ENCODE peak calls at places on chromosomes 7 and 10, in eight cellular contexts. O, U, Y, Q, F, G, W and S are unnamed samples.
A peak's percentile ranks its signal among the peaks of the same experiment; 100 is the strongest.

GRCh38 chr7:140074780-140075179 is 12.0 kb upstream of the PARP12 start:
- DNase-seq in O (no peak), U (no peak), Y (no peak), Q (no peak), F (no peak), G (no peak), W (no peak), S (no peak)

GRCh38 chr7:17497549-17498193 is 199.2 kb downstream of the AHR start:
- DNase-seq in O (no peak), U (no peak), Y (no peak), Q (no peak), F (no peak), G (no peak), W (no peak), S (no peak)

GRCh38 chr10:97069576-97070362 is 116.0 kb downstream of the SLIT1 start:
- DNase-seq in O (peak; percentile 98), U (peak; percentile 3), Y (no peak), Q (no peak), F (no peak), G (peak; percentile 55), W (no peak), S (no peak)

GRCh38 chr10:58993480-58994221 is 182.8 kb upstream of the PHYHIPL start:
- DNase-seq in O (no peak), U (no peak), Y (no peak), Q (no peak), F (no peak), G (no peak), W (no peak), S (no peak)

GRCh38 chr7:27051451-27051850 is 44.3 kb downstream of the HOXA1 start:
- DNase-seq in O (no peak), U (no peak), Y (no peak), Q (no peak), F (no peak), G (no peak), W (no peak), S (no peak)

GRCh38 chr10:110395350-110396283 is 90.9 kb upstream of the SMNDC1 start:
- DNase-seq in O (no peak), U (no peak), Y (no peak), Q (peak; percentile 97), F (peak; percentile 32), G (peak; percentile 79), W (no peak), S (no peak)

GRCh38 chr7:6159097-6159483 is 113.3 kb downstream of the CYTH3 start:
- DNase-seq in O (no peak), U (no peak), Y (no peak), Q (no peak), F (no peak), G (no peak), W (no peak), S (no peak)

GRCh38 chr7:11330717-11331116 is 357.0 kb downstream of the PHF14 start:
- DNase-seq in O (no peak), U (no peak), Y (no peak), Q (no peak), F (no peak), G (no peak), W (no peak), S (no peak)

GRCh38 chr10:75685187-75685586 is 253.8 kb downstream of the LRMDA start:
- DNase-seq in O (no peak), U (no peak), Y (no peak), Q (no peak), F (no peak), G (no peak), W (no peak), S (no peak)

GRCh38 chr10:58435297-58435696 is 50.1 kb downstream of the TFAM start:
- DNase-seq in O (peak; percentile 15), U (no peak), Y (no peak), Q (peak; percentile 98), F (no peak), G (peak; percentile 48), W (peak; percentile 21), S (no peak)

GRCh38 chr10:57222603-57223002 is 861.5 kb upstream of the ZWINT start:
- DNase-seq in O (no peak), U (no peak), Y (no peak), Q (no peak), F (no peak), G (no peak), W (peak; percentile 67), S (no peak)

GRCh38 chr10:101139421-101139911 is 8.4 kb downstream of the TLX1 start:
- DNase-seq in O (no peak), U (no peak), Y (no peak), Q (no peak), F (no peak), G (no peak), W (no peak), S (no peak)